ENCODE peak calls at places on chromosomes 13 and 19, in five cellular contexts. S is retinal pigment epithelial cell, P is cardiac muscle cell, Y is D721Med, X is cardiac fibroblast. V is an unnamed sample.

GRCh38 chr19:13932911-13933393 is 5.3 kb downstream of the PODNL1 start:
- DNase-seq in S (no peak), X (no peak), Y (no peak), P (no peak), V (no peak)

GRCh38 chr13:106617561-106617960 is 49.6 kb upstream of the ARGLU1 start:
- DNase-seq in Y (no peak), X (peak), S (no peak), P (peak), V (no peak)

GRCh38 chr19:679418-680286 is 3.5 kb downstream of the FSTL3 start:
- DNase-seq in X (peak), S (peak), P (peak), Y (no peak), V (peak)

GRCh38 chr19:1324792-1325567 is 39.3 kb downstream of the EFNA2 start:
- DNase-seq in P (peak), S (peak), Y (no peak), X (peak), V (no peak)

GRCh38 chr19:42252365-42253244 is 2.3 kb downstream of the ERF start:
- DNase-seq in Y (no peak), P (peak), S (no peak), X (peak), V (no peak)

GRCh38 chr13:26184791-26185250 is 37.3 kb downstream of the RNF6 start:
- DNase-seq in X (peak), P (peak), S (peak), Y (no peak), V (peak)

GRCh38 chr13:29924482-29924884 is 74.1 kb upstream of the UBL3 start:
- DNase-seq in P (peak), S (no peak), Y (no peak), X (peak), V (no peak)

GRCh38 chr19:7461841-7462629 is 26.8 kb downstream of the PEX11G start:
- DNase-seq in P (no peak), S (no peak), X (no peak), Y (no peak), V (no peak)

GRCh38 chr19:23060016-23060415 is 56.8 kb upstream of the ZNF730 start:
- DNase-seq in X (no peak), P (no peak), S (no peak), Y (no peak), V (no peak)

GRCh38 chr19:34317311-34317927 is 47.6 kb upstream of the GPI start:
- DNase-seq in S (no peak), X (no peak), P (no peak), Y (no peak), V (no peak)

GRCh38 chr19:14113762-14114414 is 3.7 kb downstream of the PRKACA start:
- DNase-seq in Y (no peak), X (no peak), S (no peak), P (no peak), V (no peak)

GRCh38 chr19:18274776-18275356 is 614 bp upstream of the IQCN start:
- DNase-seq in X (peak), S (peak), Y (no peak), P (peak), V (no peak)

GRCh38 chr13:72221276-72221962 is 354.4 kb upstream of the DACH1 start:
- DNase-seq in Y (no peak), S (no peak), P (peak), X (peak), V (peak)

GRCh38 chr13:73059460-73060250 is 850 bp downstream of the KLF5 start:
- DNase-seq in P (no peak), Y (no peak), X (no peak), S (no peak), V (peak)

GRCh38 chr13:100986571-100986970 is 312.0 kb upstream of the TMTC4 start:
- DNase-seq in Y (no peak), X (no peak), S (no peak), P (no peak), V (no peak)

GRCh38 chr19:10554760-10555612 is 10.8 kb downstream of the KRI1 start:
- DNase-seq in S (no peak), X (no peak), Y (no peak), P (no peak), V (no peak)
- TF ChIP-seq CTCF in S (peak), X (no peak), Y (no peak), P (no peak), V (no peak)

GRCh38 chr13:82797876-82798275 is 1084.4 kb downstream of the SLITRK1 start:
- DNase-seq in P (no peak), S (no peak), X (no peak), Y (no peak), V (no peak)
- TF ChIP-seq CTCF in P (no peak), S (no peak), X (no peak), Y (no peak), V (no peak)

GRCh38 chr19:11482384-11483050 is 1.7 kb upstream of the ELAVL3 start:
- DNase-seq in S (peak), Y (peak), P (peak), X (peak), V (peak)
- TF ChIP-seq CTCF in S (peak), Y (peak), P (peak), X (peak), V (peak)

DNA sequence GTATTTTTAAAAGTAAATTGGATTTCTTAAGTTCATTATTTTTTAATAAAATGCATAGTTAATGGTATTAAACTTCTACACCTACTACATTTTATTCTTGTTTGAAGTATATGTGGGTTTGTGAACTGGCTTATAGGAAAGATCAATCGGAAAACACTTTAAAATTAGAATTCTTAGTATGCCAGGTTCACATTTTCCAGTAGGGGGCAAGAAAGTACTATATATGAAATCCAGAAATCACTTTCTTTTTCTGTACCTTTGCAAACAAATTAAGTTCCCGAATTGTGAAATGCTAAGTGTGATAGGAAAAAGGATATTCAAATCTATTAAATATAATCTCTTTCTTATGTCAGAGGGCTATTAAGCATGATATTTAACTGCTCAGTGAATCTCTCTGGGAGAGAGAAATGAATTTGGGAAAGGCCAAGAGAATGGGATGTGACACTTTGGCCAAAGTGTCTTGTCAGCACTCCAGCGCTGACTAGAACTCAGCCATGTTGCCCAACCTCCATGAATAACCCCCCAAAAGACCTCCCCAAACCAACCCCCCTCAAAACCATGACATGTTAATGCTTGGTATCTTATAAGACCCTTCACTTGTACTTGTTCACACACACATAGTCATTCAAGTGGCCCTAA is 122.6 kb upstream of the SLC10A2 start:
- DNase-seq in P (peak), X (peak), S (no peak), Y (no peak), V (no peak)
- TF ChIP-seq CTCF in P (peak), X (peak), S (peak), Y (peak), V (peak)

GRCh38 chr19:47280183-47280797 is 5.6 kb downstream of the INAFM1 start:
- DNase-seq in Y (no peak), P (peak), X (no peak), S (no peak), V (peak)
- TF ChIP-seq CTCF in Y (peak), P (peak), X (peak), S (peak), V (peak)

DNA sequence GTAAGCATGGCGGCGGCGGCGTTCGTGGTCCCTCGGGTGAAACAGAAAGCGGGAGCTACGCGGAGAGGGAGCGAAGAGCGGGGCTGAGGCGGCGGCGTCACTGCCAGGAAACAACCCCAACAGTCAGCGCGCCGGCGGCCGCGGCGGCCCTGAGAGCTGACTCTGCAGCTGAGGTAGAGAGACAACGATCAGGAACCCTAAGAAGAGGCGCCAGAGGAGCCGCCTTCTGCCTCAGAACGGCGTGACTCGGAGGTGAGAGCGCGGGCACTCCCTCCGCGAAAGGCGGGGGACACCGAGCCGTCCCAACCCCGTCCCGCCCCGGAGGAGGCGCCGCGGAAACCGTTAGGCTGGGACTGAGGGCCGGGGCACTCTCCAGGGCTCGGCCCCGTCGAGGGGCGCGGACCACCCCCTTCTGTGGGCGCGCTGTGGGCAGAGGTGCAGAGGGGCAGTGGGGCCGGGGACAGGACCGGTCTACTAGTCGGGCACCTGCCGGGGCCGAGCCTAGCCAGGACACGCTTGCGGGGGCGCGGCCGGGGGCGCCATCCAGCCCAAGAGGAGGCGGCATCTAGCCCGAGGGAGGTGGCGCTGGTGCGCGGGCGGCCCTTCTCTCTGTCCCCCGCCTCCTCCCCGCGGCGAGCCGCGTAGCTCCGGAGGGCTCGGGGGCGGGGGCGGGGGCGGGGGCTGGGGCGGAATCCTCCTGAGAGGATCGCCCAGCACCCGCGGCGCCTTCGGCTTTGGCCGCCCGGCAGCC is 389 bp downstream of the FNDC3A start:
- DNase-seq in P (peak), X (peak), Y (peak), S (peak), V (peak)
- TF ChIP-seq CTCF in P (no peak), X (no peak), Y (no peak), S (no peak), V (no peak)

DNA sequence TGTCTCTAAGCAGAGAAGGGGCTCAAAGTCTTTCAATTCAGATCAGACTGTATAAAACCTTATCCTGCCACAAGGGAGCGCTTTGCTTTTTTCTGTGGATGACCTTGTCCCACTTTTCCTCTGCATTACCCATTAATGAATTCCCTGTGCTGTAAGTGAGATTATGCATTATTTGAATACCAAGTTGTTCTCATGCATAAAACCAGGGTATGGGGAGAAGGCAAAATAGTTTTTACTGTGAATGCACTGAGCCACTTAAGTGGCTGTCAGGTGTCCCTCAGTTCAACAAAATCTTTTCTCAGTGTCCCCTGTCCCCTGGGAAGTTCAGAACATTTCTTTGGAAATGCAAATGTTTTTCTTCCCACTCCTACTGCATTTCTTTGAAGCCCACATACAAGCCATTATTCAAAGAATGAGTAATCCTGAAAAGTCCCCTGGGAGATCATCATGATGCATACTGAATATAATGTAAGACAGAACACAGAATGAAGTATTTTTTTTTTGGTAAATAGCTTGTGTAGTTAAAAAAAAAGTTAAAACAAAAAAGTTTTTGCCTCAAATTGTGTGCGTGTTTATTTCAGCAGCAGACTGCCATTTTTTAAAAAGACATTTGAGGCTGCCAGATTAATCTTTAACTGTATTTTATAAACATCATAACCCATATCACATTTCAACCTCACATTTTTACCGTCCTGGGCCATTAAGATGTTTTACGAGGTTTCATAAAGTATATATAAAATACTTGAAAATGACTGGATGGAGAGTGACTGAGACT is 506.7 kb upstream of the PCDH9 start:
- DNase-seq in S (peak), Y (no peak), P (peak), X (peak), V (peak)
- TF ChIP-seq CTCF in S (peak), Y (peak), P (no peak), X (no peak), V (peak)

DNA sequence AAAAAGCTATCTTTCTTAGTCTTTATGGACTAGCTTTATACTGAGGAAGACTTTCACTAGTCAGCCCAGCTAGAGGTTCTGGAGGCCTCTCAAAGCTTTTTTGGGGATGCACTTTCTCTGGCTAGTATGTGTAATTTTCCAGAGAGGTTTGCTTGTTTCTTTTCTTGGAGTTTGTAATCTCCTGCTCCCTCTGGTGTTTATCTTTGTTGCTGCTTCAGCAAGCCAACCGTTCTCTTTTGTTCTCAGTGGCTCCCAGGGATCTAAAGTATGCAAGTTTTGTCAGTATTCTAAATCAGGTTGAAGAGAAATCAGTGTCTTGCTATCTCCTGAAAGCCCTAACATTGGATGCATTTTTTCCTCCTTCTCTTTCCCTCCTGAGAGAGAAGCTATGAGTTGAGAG is 121.1 kb upstream of the MYO16 start:
- DNase-seq in Y (no peak), S (no peak), X (peak), P (peak), V (no peak)
- TF ChIP-seq CTCF in Y (peak), S (peak), X (peak), P (peak), V (peak)

V was measured in nephron progenitor cell.